ENCODE peak calls at places on chromosomes 16 and 17, in five cellular contexts. W is AG04449, N is NCI-H2171, U is T-helper 1 cell, Q is neuronal stem cell. O is an unnamed sample.

GRCh38 chr17:42512733-42513251 is 23.2 kb upstream of the NAGLU start:
- DNase-seq in U (no peak), Q (no peak), N (no peak), W (no peak), O (no peak)

GRCh38 chr17:80645706-80646325 is 101.2 kb downstream of the RPTOR start:
- DNase-seq in N (no peak), Q (no peak), W (no peak), U (no peak), O (no peak)

GRCh38 chr16:84933774-84934571 is 77.4 kb downstream of the ZDHHC7 start:
- DNase-seq in W (no peak), N (no peak), Q (no peak), U (no peak), O (no peak)

GRCh38 chr16:57994778-57995177 is 5.7 kb downstream of the ZNF319 start:
- DNase-seq in W (no peak), N (no peak), Q (no peak), U (peak), O (no peak)

GRCh38 chr17:75517277-75517865 is 1.0 kb downstream of the TSEN54 start:
- DNase-seq in Q (no peak), N (no peak), U (peak), W (no peak), O (no peak)

GRCh38 chr16:81673432-81673831 is 105.7 kb upstream of the PLCG2 start:
- DNase-seq in W (no peak), N (no peak), U (no peak), Q (no peak), O (no peak)

GRCh38 chr16:82300374-82300936 is 130.4 kb upstream of the MPHOSPH6 start:
- DNase-seq in W (no peak), Q (no peak), N (no peak), U (no peak), O (no peak)

GRCh38 chr17:48593126-48593829 is at the start of gene HOXB5:
- DNase-seq in W (no peak), U (no peak), N (no peak), Q (no peak), O (no peak)

GRCh38 chr17:31568140-31568938 is 176.9 kb downstream of the RAB11FIP4 start:
- DNase-seq in U (no peak), Q (no peak), W (no peak), N (no peak), O (no peak)

GRCh38 chr17:16250635-16251034 is 33.6 kb downstream of the PIGL start:
- DNase-seq in W (peak), Q (no peak), U (no peak), N (no peak), O (no peak)

GRCh38 chr16:81462683-81463082 is 18.1 kb downstream of the CMIP start:
- DNase-seq in N (no peak), Q (no peak), W (no peak), U (no peak), O (no peak)

GRCh38 chr17:75105269-75106080 is 4.3 kb upstream of the ARMC7 start:
- DNase-seq in Q (no peak), N (peak), U (no peak), W (no peak), O (peak)

GRCh38 chr16:68344252-68344651 is 33.4 kb downstream of the PRMT7 start:
- DNase-seq in N (no peak), U (no peak), Q (no peak), W (no peak), O (no peak)

GRCh38 chr17:77329741-77330531 is 189.2 kb downstream of the SEC14L1 start:
- DNase-seq in W (no peak), Q (no peak), N (no peak), U (no peak), O (peak)

GRCh38 chr17:11467639-11468038 is 130.6 kb upstream of the DNAH9 start:
- DNase-seq in U (no peak), W (no peak), Q (no peak), N (no peak), O (peak)

GRCh38 chr17:21165922-21166598 is 39.3 kb downstream of the DHRS7B start:
- DNase-seq in N (no peak), Q (no peak), U (no peak), W (no peak), O (peak)

GRCh38 chr16:1534021-1535020 is 855 bp downstream of the TMEM204 start:
- DNase-seq in Q (no peak), W (no peak), U (no peak), N (no peak), O (no peak)

GRCh38 chr17:30580916-30581315 is 103.7 kb downstream of the GOSR1 start:
- DNase-seq in U (no peak), W (no peak), Q (no peak), N (no peak), O (no peak)

GRCh38 chr17:65039349-65039988 is 17.1 kb downstream of the GNA13 start:
- DNase-seq in U (peak), Q (no peak), N (no peak), W (no peak), O (no peak)

GRCh38 chr16:27737513-27737912 is 187.6 kb downstream of the KATNIP start:
- DNase-seq in Q (no peak), N (no peak), W (no peak), U (no peak), O (no peak)

GRCh38 chr17:67619555-67619954 is 98.2 kb upstream of the NOL11 start:
- DNase-seq in Q (no peak), N (peak), U (no peak), W (no peak), O (no peak)

GRCh38 chr17:36936455-36936934 is 780 bp upstream of the LHX1 start:
- DNase-seq in N (no peak), W (no peak), U (no peak), Q (no peak), O (peak)

GRCh38 chr17:64016248-64016784 is 4.1 kb downstream of the ICAM2 start:
- DNase-seq in W (no peak), N (no peak), Q (no peak), U (no peak), O (no peak)

GRCh38 chr16:4293822-4294457 is 21.1 kb upstream of the TFAP4 start:
- DNase-seq in U (no peak), Q (no peak), W (no peak), N (peak), O (peak)

GRCh38 chr17:80265205-80266068 is 4.8 kb downstream of the RNF213 start:
- DNase-seq in Q (no peak), W (no peak), U (peak), N (no peak), O (no peak)

GRCh38 chr17:57092779-57093178 is 7.7 kb downstream of the AKAP1 start:
- DNase-seq in U (no peak), Q (no peak), W (no peak), N (no peak), O (no peak)

GRCh38 chr16:73265124-73265838 is 217.4 kb upstream of the ZFHX3 start:
- DNase-seq in N (no peak), U (no peak), W (no peak), Q (no peak), O (no peak)

GRCh38 chr16:74466872-74467271 is 45.6 kb upstream of the CLEC18B start:
- DNase-seq in W (no peak), N (no peak), Q (no peak), U (no peak), O (no peak)

GRCh38 chr16:68387301-68387700 is 61.0 kb downstream of the SMPD3 start:
- DNase-seq in Q (no peak), U (no peak), W (no peak), N (no peak), O (no peak)

GRCh38 chr16:66028505-66029216 is 337.8 kb upstream of the CDH5 start:
- DNase-seq in N (no peak), U (no peak), Q (no peak), W (peak), O (no peak)

GRCh38 chr17:38507921-38508569 is 79.8 kb downstream of the ARHGAP23 start:
- DNase-seq in Q (no peak), W (no peak), U (no peak), N (no peak), O (no peak)

GRCh38 chr16:69542974-69543373 is 22.8 kb upstream of the NFAT5 start:
- DNase-seq in N (no peak), U (no peak), W (no peak), Q (no peak), O (no peak)

GRCh38 chr16:29021471-29021870 is 36.6 kb downstream of the LAT start:
- DNase-seq in W (no peak), N (no peak), Q (no peak), U (no peak), O (no peak)

GRCh38 chr17:39632153-39632941 is 4.6 kb upstream of the STARD3 start:
- DNase-seq in Q (no peak), W (no peak), N (peak), U (no peak), O (no peak)

GRCh38 chr17:80526116-80526910 is 18.3 kb upstream of the RPTOR start:
- DNase-seq in Q (no peak), N (no peak), U (no peak), W (no peak), O (no peak)

O was measured in ecto neural progenitor cell.